ENCODE peak calls at places on chromosomes 12 and 14, in four cellular contexts. M, Z, W and B are unnamed samples.

GRCh38 chr12:58443273-58443980 is 476.9 kb downstream of the LRIG3 start:
- DNase-seq in M (peak; percentile 24), Z (no peak), W (peak; percentile 57), B (no peak)

GRCh38 chr12:109772622-109773321 is 59.1 kb downstream of the FAM222A start:
- DNase-seq in M (no peak), Z (no peak), W (no peak), B (no peak)

GRCh38 chr12:5965950-5966383 is 20.9 kb upstream of the ANO2 start:
- DNase-seq in M (peak; percentile 32), Z (peak; percentile 61), W (peak; percentile 59), B (peak; percentile 45)

GRCh38 chr12:98752726-98753125 is 107.6 kb downstream of the APAF1 start:
- DNase-seq in M (peak; percentile 71), Z (no peak), W (no peak), B (no peak)

GRCh38 chr12:29739279-29739991 is 44.3 kb downstream of the TMTC1 start:
- DNase-seq in M (no peak), Z (no peak), W (no peak), B (no peak)

GRCh38 chr14:69543341-69544249 is 31.1 kb downstream of the CCDC177 start:
- DNase-seq in M (peak; percentile 87), Z (no peak), W (peak; percentile 15), B (peak; percentile 50)

GRCh38 chr12:129771238-129771637 is 132.6 kb downstream of the TMEM132D start:
- DNase-seq in M (no peak), Z (no peak), W (no peak), B (no peak)

GRCh38 chr12:69686731-69687130 is 12.4 kb downstream of the BEST3 start:
- DNase-seq in M (no peak), Z (no peak), W (no peak), B (no peak)

GRCh38 chr12:5523396-5524115 is 91.6 kb downstream of the NTF3 start:
- DNase-seq in M (no peak), Z (no peak), W (no peak), B (no peak)

DNA sequence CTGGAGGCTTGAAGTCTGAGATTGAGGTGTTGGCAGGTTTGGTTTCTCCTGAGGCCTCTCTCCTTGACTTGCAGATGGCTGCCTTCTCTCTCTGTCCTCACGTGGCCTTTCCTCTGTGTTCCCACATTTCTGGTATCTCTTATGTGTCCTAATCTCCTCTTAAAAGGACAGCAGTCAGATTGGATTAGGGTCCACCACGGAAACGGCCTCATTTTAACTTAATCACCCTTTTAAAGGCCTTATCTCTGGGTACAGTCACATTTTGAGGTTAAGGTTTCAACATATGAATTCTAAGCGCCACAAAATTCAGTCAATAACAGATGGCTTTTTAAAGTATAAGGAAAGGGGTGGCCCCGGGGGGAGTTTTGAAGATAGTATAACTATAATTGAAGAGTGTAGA is 33.5 kb downstream of the UNC79 start:
- DNase-seq in M (no peak), Z (no peak), W (no peak), B (no peak)
- TF ChIP-seq CTCF in M (no peak), Z (no peak), W (no peak), B (no peak)

GRCh38 chr12:124750787-124751471 is 112.7 kb downstream of the SCARB1 start:
- DNase-seq in M (no peak), Z (no peak), W (no peak), B (no peak)
- TF ChIP-seq CTCF in M (peak; percentile 33), Z (peak; percentile 40), W (no peak), B (no peak)

GRCh38 chr14:105013150-105013787 is 7.6 kb downstream of the CDCA4 start:
- DNase-seq in M (no peak), Z (no peak), W (no peak), B (no peak)

GRCh38 chr14:105011312-105011990 is 9.4 kb downstream of the CDCA4 start:
- DNase-seq in M (no peak), Z (no peak), W (no peak), B (no peak)

GRCh38 chr14:105014032-105014431 is 6.9 kb downstream of the CDCA4 start:
- DNase-seq in M (no peak), Z (no peak), W (no peak), B (no peak)

GRCh38 chr14:105010891-105011291 is 10.0 kb downstream of the CDCA4 start:
- DNase-seq in M (no peak), Z (no peak), W (no peak), B (no peak)

DNA sequence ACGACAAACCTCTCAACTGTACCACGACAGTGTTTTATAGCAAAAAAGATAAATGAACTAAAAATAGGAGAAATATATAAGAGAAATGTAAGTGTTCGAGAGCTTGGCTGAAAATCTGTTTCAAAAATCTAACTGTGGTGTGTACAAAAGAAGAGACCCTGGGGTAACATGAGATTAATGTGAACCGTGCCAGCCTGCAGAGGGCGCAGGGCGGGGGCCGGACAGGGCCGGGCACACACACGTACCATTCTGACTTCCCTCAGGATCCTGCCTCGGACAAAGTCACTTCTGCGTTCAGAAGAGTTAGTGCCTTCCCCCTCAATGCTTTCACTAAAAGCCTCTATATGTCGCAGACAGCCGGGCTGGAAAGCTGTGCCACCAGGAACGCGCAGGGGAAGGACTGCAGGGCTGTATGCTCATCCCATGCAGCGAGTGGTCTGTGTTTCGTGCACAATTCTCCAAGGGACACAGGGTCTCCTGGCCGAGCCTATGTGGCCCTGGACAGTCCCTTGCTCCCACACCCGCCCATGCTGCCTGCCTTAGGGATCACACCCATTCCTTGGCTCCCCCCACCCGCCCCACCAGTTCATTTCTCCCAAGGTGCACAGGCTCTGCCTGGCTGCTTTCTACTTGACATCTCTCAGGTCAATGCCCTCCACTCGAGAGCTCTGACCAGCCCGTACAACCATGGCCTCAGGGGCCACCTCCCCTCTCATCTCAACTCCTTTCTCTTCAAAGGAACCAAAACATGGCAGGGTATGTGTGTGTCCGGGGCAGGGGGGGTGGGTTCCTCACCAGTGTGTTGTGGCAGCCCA is 8.5 kb downstream of the CDCA4 start:
- DNase-seq in M (no peak), Z (no peak), W (peak; percentile 54), B (no peak)
- TF ChIP-seq CTCF in M (peak; percentile 43), Z (no peak), W (no peak), B (no peak)

GRCh38 chr14:93084402-93084801 is 31.3 kb downstream of the ITPK1 start:
- DNase-seq in M (no peak), Z (no peak), W (no peak), B (no peak)
- TF ChIP-seq CTCF in M (no peak), Z (no peak), W (no peak), B (no peak)

DNA sequence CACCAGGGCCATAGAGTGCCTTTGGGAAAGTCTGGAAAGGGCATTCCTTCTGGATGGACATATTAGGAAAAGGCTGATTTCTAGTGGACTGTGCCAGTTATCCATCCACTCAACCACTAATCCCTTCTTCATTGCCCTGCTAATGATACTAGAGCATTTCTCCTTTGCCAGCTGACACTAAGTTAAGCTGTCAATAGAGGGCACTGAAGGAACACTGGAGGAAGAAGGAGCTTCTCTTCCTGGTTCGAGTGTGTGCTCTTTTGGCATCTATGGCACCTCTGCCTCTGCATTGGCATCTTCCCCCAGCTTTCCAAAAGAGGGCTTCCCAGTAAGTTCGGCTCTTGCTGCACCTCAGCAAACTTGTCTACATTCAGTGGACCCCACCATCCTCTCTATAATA is 165.4 kb downstream of the DERA start:
- DNase-seq in M (no peak), Z (no peak), W (peak; percentile 31), B (no peak)
- TF ChIP-seq CTCF in M (peak; percentile 53), Z (peak; percentile 49), W (peak; percentile 26), B (no peak)

DNA sequence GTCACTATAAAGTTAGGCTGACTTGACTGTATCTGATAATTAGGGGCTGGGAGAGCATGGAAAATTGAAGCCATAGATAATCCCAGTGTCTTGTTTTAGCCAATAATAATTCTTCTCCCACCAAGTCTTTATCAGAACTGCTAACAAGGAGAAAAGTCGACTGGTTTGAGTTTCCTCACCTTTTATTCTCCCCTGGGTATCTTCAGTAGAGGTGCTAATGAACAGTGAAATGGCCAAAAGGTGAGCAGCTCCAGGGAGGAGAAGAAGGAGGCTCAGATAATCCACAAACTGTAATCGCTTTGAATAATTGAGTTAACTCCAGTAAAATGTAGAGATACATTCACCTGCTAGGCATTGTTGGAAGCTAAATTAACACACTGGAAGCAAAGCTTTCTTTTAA is 72.6 kb downstream of the ETV6 start:
- DNase-seq in M (no peak), Z (no peak), W (no peak), B (no peak)
- TF ChIP-seq CTCF in M (peak; percentile 38), Z (no peak), W (no peak), B (no peak)

GRCh38 chr12:15592934-15593333 is 196.3 kb downstream of the EPS8 start:
- DNase-seq in M (no peak), Z (no peak), W (no peak), B (no peak)
- TF ChIP-seq CTCF in M (peak; percentile 65), Z (no peak), W (no peak), B (no peak)

DNA sequence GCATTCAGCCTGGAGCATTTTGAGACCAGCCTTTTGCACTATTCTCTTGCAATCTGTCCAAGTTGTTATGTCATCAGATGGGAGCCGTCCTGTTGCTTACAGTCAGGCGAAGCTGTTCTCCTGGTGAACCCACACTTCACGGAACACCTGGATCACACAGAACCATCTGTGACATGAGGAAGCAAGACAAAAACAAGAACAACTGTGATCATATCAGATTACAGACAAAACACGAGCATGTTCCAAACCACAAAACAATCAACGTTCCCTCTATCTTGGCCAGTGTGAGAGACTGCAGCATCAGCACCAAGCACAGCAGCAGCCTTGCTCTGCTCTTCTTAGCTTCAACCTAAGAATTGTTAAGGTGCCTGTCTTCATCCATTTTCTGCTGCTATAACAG is 180.5 kb upstream of the SFSWAP start:
- DNase-seq in M (no peak), Z (no peak), W (no peak), B (no peak)
- TF ChIP-seq CTCF in M (no peak), Z (no peak), W (no peak), B (no peak)

GRCh38 chr12:93766802-93767523 is 89.8 kb downstream of the CRADD start:
- DNase-seq in M (peak; percentile 78), Z (no peak), W (peak; percentile 59), B (no peak)
- TF ChIP-seq CTCF in M (peak; percentile 85), Z (no peak), W (no peak), B (peak; percentile 48)

GRCh38 chr12:55657282-55657681 is 20.6 kb downstream of the OR10P1 start:
- DNase-seq in M (no peak), Z (no peak), W (no peak), B (no peak)

GRCh38 chr12:55663391-55663790 is 26.7 kb downstream of the OR10P1 start:
- DNase-seq in M (no peak), Z (no peak), W (no peak), B (no peak)

GRCh38 chr12:55658635-55659391 is 22.1 kb downstream of the OR10P1 start:
- DNase-seq in M (no peak), Z (no peak), W (no peak), B (no peak)

GRCh38 chr12:55658212-55658611 is 21.5 kb downstream of the OR10P1 start:
- DNase-seq in M (no peak), Z (no peak), W (no peak), B (no peak)

GRCh38 chr12:55659486-55660385 is 23.0 kb downstream of the OR10P1 start:
- DNase-seq in M (no peak), Z (no peak), W (no peak), B (peak; percentile 4)
- TF ChIP-seq CTCF in M (peak; percentile 59), Z (peak; percentile 22), W (no peak), B (peak; percentile 40)